ENCODE peak calls at places on chromosomes 11 and 22, in five cellular contexts. X is Panc1, A is DND-41, G is PC-3, M is neural progenitor cell. H is an unnamed sample.

GRCh38 chr11:129910360-129910759 is 15.0 kb upstream of the NFRKB start:
- DNase-seq in X (no peak), A (no peak), G (no peak), M (peak; percentile 58), H (no peak)

GRCh38 chr11:123608371-123608770 is 46.1 kb downstream of the SCN3B start:
- DNase-seq in X (no peak), A (no peak), G (no peak), M (no peak), H (no peak)

GRCh38 chr11:60334005-60334620 is 7.1 kb downstream of the MS4A6E start:
- DNase-seq in X (peak; percentile 46), A (peak; percentile 76), G (peak; percentile 81), M (peak; percentile 68), H (peak; percentile 10)

GRCh38 chr11:10933455-10934292 is 75.8 kb upstream of the ZBED5 start:
- DNase-seq in X (peak; percentile 96), A (peak; percentile 70), G (peak; percentile 92), M (peak; percentile 95), H (peak; percentile 82)

GRCh38 chr22:35972559-35972958 is 56.1 kb downstream of the RBFOX2 start:
- DNase-seq in X (no peak), A (no peak), G (peak; percentile 53), M (no peak), H (no peak)

GRCh38 chr11:2549491-2549875 is 104.7 kb downstream of the KCNQ1 start:
- DNase-seq in X (no peak), A (no peak), G (no peak), M (no peak), H (no peak)

GRCh38 chr11:32893947-32894827 is 1.6 kb downstream of the QSER1 start:
- DNase-seq in X (peak; percentile 82), A (peak; percentile 59), G (peak; percentile 78), M (peak; percentile 69), H (no peak)

GRCh38 chr11:131980199-131980598 is 609.8 kb downstream of the NTM start:
- DNase-seq in X (no peak), A (no peak), G (no peak), M (no peak), H (no peak)

GRCh38 chr11:16291729-16292128 is 64.6 kb downstream of the SOX6 start:
- DNase-seq in X (no peak), A (no peak), G (no peak), M (no peak), H (no peak)

GRCh38 chr22:23183107-23183698 is 2.9 kb downstream of the BCR start:
- DNase-seq in X (no peak), A (peak; percentile 16), G (peak; percentile 47), M (peak; percentile 96), H (no peak)

GRCh38 chr11:3014314-3014938 is 22.3 kb upstream of the NAP1L4 start:
- DNase-seq in X (no peak), A (peak; percentile 56), G (no peak), M (no peak), H (peak; percentile 79)

GRCh38 chr11:108592591-108593213 is 866 bp downstream of the EXPH5 start:
- DNase-seq in X (no peak), A (peak; percentile 5), G (peak; percentile 44), M (no peak), H (peak; percentile 7)

GRCh38 chr11:124194696-124195418 is 11.7 kb downstream of the OR10D3 start:
- DNase-seq in X (peak; percentile 33), A (peak; percentile 54), G (peak; percentile 79), M (peak; percentile 72), H (peak; percentile 24)

GRCh38 chr11:90218606-90219005 is 4.2 kb downstream of the CHORDC1 start:
- DNase-seq in X (no peak), A (no peak), G (no peak), M (peak; percentile 55), H (no peak)

GRCh38 chr11:36186340-36186739 is 102.9 kb downstream of the COMMD9 start:
- DNase-seq in X (no peak), A (no peak), G (peak; percentile 10), M (no peak), H (no peak)

GRCh38 chr11:3134651-3135490 is 30.2 kb downstream of the OSBPL5 start:
- DNase-seq in X (no peak), A (no peak), G (no peak), M (no peak), H (no peak)

DNA sequence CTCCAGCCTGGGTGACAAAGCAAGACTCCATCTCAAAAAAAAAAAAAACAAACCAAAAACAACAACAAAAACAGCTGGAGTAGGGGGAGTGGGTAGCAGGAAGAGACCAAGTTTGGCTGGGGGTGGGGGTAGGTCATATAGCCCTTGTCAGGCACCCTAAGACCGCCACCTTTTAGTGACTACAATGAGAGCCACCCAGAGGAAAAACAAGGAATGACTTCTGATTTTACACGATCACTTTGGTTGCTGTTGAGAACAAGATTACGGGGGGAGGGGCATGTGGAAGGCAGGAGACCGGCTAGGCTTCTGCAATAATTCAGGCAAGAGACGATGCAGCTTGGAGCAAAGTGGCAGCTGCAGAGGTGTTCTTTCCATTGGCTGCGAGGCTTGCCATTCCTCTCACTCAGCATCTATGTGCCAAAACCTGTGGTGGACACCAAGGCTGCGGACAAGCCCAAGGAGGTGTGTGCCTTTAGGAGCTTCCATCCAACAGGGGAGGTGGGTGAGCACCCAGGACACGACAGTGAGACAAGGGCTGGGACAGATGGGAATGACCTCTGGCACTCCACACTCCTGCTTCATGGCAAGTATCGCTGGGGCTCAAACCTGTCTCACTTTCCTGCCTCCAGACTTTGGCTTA is 1.7 kb downstream of the RPS19BP1 start:
- DNase-seq in X (no peak), A (peak; percentile 43), G (peak; percentile 57), M (peak; percentile 53), H (no peak)
- TF ChIP-seq CTCF in X (peak; percentile 59), A (peak; percentile 46), G (peak; percentile 38), M (peak; percentile 24), H (no peak)

DNA sequence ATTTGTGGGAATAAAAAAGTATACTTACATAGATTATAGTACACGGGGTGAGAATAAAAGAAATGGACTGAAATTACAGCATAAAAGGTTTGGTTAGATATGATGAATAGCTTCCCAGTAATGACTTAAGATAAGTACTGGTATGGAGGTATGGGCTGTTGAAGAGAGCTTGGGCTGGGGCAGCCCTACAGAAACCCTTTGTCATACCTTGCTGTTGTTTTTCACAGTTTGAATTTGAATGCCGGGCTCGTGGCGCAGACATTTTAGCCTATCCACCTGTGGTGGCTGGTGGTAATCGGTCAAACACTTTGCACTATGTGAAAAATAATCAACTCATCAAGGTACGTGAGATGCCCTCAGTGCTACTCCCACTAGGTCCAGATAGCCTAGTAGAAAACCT is 42.3 kb upstream of the RBX1 start:
- DNase-seq in X (no peak), A (no peak), G (no peak), M (no peak), H (no peak)
- H3K27ac ChIP-seq in X (no peak overlapping the region), A (no peak overlapping the region), G (no peak overlapping the region), M (no peak overlapping the region), H (no peak overlapping the region)

GRCh38 chr22:19770349-19771220 is 10.0 kb downstream of the TBX1 start:
- DNase-seq in X (no peak), A (no peak), G (no peak), M (no peak), H (no peak)
- H3K27me3 ChIP-seq in X (no peaks in the 10 kb centered on the region), A (peaks cover 9% of the 10 kb centered on the region), G (no peaks in the 10 kb centered on the region), M (peaks cover 97% of the 10 kb centered on the region), H (peaks cover 67% of the 10 kb centered on the region)

GRCh38 chr11:106231591-106231990 is 154.1 kb downstream of the AASDHPPT start:
- DNase-seq in X (no peak), A (no peak), G (peak; percentile 50), M (peak; percentile 18), H (no peak)
- TF ChIP-seq CTCF in X (peak; percentile 14), A (peak; percentile 27), G (peak; percentile 59), M (peak; percentile 39), H (no peak)

DNA sequence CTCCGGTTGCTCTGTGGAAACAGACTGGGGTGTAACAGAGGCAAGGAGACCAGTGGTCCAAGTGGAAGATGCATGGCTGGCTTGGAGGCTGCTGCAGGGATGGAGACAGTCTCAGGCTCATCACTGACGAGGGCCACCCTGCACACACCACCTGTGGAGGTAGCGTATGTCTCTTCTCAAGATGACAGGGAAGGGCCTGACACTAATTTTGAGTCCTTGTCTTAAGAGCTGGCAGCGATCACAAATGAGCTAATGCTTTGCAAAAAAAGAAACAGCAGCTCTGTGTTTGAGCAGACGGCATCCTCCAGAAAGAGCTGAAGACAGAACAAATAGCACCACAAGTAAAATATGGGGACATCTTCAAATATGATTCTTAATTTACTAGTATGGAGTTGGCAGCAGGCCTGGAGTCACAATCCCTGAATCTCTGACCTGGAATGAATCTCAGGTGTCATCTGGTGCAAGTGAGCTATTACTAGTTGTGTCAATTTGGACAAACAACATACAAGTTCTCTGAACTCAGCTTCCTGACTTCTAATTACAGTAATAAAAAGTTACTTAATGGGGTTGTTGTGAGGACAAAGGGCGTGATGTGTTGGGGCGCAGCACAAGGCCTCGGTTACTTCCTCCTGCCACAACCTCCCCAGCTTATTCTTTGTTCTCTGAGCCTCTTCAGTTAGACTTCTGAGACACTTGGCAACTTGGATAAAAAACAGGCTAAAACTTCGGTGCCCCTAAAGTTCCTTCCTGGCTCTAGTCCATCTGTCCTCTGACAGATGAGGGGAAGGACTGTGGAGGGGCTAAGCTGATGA is 95.2 kb upstream of the BID start:
- DNase-seq in X (no peak), A (no peak), G (no peak), M (no peak), H (no peak)
- H3K27ac ChIP-seq in X (no peak overlapping the region), A (no peak overlapping the region), G (no peak overlapping the region), M (no peak overlapping the region), H (no peak overlapping the region)

H was measured in CD4-positive, alpha-beta T cell.